ENCODE peak calls at places on chromosomes 7 and 10, in nine cellular contexts. One of them, this sample, is unnamed.

GRCh38 chr7:71491331-71491730 is 359.4 kb downstream of the GALNT17 start:
- DNase-seq in AG09319: no peak
- DNase-seq in stimulated activated CD8-positive, alpha-beta memory T cell treated with anti-CD3 and anti-CD28 coated beads, Interleukin-7, amount 100 ng/mL, for 1 hour: no peak
- DNase-seq in fibroblast of villous mesenchyme: no peak
- DNase-seq in left ventricle myocardium inferior: no peak
- DNase-seq in GM10248: no peak
- DNase-seq in H7: no peak
- DNase-seq in activated CD4-positive, alpha-beta T cell treated with anti-CD3 and anti-CD28 coated beads, Interleukin-2, amount 50 U/mL, for 24 hours: no peak
- DNase-seq in astrocyte: no peak
- DNase-seq in this sample: no peak

GRCh38 chr7:86720306-86720705 is 76.6 kb downstream of the GRM3 start:
- DNase-seq in activated CD4-positive, alpha-beta T cell treated with anti-CD3 and anti-CD28 coated beads, Interleukin-2, amount 50 U/mL, for 24 hours: no peak
- DNase-seq in astrocyte: no peak
- DNase-seq in left ventricle myocardium inferior: no peak
- DNase-seq in GM10248: no peak
- DNase-seq in H7: no peak
- DNase-seq in AG09319: no peak
- DNase-seq in fibroblast of villous mesenchyme: no peak
- DNase-seq in stimulated activated CD8-positive, alpha-beta memory T cell treated with anti-CD3 and anti-CD28 coated beads, Interleukin-7, amount 100 ng/mL, for 1 hour: no peak
- DNase-seq in this sample: no peak

GRCh38 chr10:63593576-63593975 is 72.4 kb downstream of the REEP3 start:
- DNase-seq in left ventricle myocardium inferior: no peak
- DNase-seq in stimulated activated CD8-positive, alpha-beta memory T cell treated with anti-CD3 and anti-CD28 coated beads, Interleukin-7, amount 100 ng/mL, for 1 hour: no peak
- DNase-seq in fibroblast of villous mesenchyme: no peak
- DNase-seq in GM10248: no peak
- DNase-seq in H7: no peak
- DNase-seq in AG09319: no peak
- DNase-seq in astrocyte: peak
- DNase-seq in activated CD4-positive, alpha-beta T cell treated with anti-CD3 and anti-CD28 coated beads, Interleukin-2, amount 50 U/mL, for 24 hours: no peak
- DNase-seq in this sample: no peak

GRCh38 chr10:58451490-58451889 is 61.2 kb upstream of the BICC1 start:
- DNase-seq in astrocyte: no peak
- DNase-seq in stimulated activated CD8-positive, alpha-beta memory T cell treated with anti-CD3 and anti-CD28 coated beads, Interleukin-7, amount 100 ng/mL, for 1 hour: no peak
- DNase-seq in AG09319: no peak
- DNase-seq in GM10248: no peak
- DNase-seq in H7: no peak
- DNase-seq in fibroblast of villous mesenchyme: no peak
- DNase-seq in activated CD4-positive, alpha-beta T cell treated with anti-CD3 and anti-CD28 coated beads, Interleukin-2, amount 50 U/mL, for 24 hours: no peak
- DNase-seq in left ventricle myocardium inferior: no peak
- DNase-seq in this sample: no peak

GRCh38 chr7:105389090-105389650 is 449 bp upstream of the SRPK2 start:
- DNase-seq in H7: no peak
- DNase-seq in activated CD4-positive, alpha-beta T cell treated with anti-CD3 and anti-CD28 coated beads, Interleukin-2, amount 50 U/mL, for 24 hours: peak
- DNase-seq in left ventricle myocardium inferior: peak
- DNase-seq in astrocyte: peak
- DNase-seq in AG09319: no peak
- DNase-seq in fibroblast of villous mesenchyme: peak
- DNase-seq in GM10248: no peak
- DNase-seq in stimulated activated CD8-positive, alpha-beta memory T cell treated with anti-CD3 and anti-CD28 coated beads, Interleukin-7, amount 100 ng/mL, for 1 hour: no peak
- DNase-seq in this sample: peak

GRCh38 chr7:114426824-114427223 is 12.2 kb downstream of the FOXP2 start:
- DNase-seq in GM10248: no peak
- DNase-seq in astrocyte: no peak
- DNase-seq in AG09319: no peak
- DNase-seq in left ventricle myocardium inferior: no peak
- DNase-seq in H7: no peak
- DNase-seq in activated CD4-positive, alpha-beta T cell treated with anti-CD3 and anti-CD28 coated beads, Interleukin-2, amount 50 U/mL, for 24 hours: no peak
- DNase-seq in fibroblast of villous mesenchyme: peak
- DNase-seq in stimulated activated CD8-positive, alpha-beta memory T cell treated with anti-CD3 and anti-CD28 coated beads, Interleukin-7, amount 100 ng/mL, for 1 hour: no peak
- DNase-seq in this sample: no peak

GRCh38 chr10:79488303-79488702 is 24.0 kb upstream of the EIF5AL1 start:
- DNase-seq in activated CD4-positive, alpha-beta T cell treated with anti-CD3 and anti-CD28 coated beads, Interleukin-2, amount 50 U/mL, for 24 hours: no peak
- DNase-seq in fibroblast of villous mesenchyme: peak
- DNase-seq in AG09319: peak
- DNase-seq in H7: no peak
- DNase-seq in GM10248: no peak
- DNase-seq in stimulated activated CD8-positive, alpha-beta memory T cell treated with anti-CD3 and anti-CD28 coated beads, Interleukin-7, amount 100 ng/mL, for 1 hour: no peak
- DNase-seq in astrocyte: peak
- DNase-seq in left ventricle myocardium inferior: peak
- DNase-seq in this sample: peak

GRCh38 chr10:70699659-70700174 is 27.4 kb downstream of the ADAMTS14 start:
- DNase-seq in GM10248: no peak
- DNase-seq in fibroblast of villous mesenchyme: no peak
- DNase-seq in H7: peak
- DNase-seq in astrocyte: no peak
- DNase-seq in stimulated activated CD8-positive, alpha-beta memory T cell treated with anti-CD3 and anti-CD28 coated beads, Interleukin-7, amount 100 ng/mL, for 1 hour: no peak
- DNase-seq in activated CD4-positive, alpha-beta T cell treated with anti-CD3 and anti-CD28 coated beads, Interleukin-2, amount 50 U/mL, for 24 hours: no peak
- DNase-seq in AG09319: no peak
- DNase-seq in left ventricle myocardium inferior: no peak
- DNase-seq in this sample: no peak

GRCh38 chr10:72784551-72785421 is 92.8 kb downstream of the MCU start:
- DNase-seq in GM10248: no peak
- DNase-seq in astrocyte: peak
- DNase-seq in AG09319: peak
- DNase-seq in left ventricle myocardium inferior: peak
- DNase-seq in H7: peak
- DNase-seq in stimulated activated CD8-positive, alpha-beta memory T cell treated with anti-CD3 and anti-CD28 coated beads, Interleukin-7, amount 100 ng/mL, for 1 hour: no peak
- DNase-seq in fibroblast of villous mesenchyme: peak
- DNase-seq in activated CD4-positive, alpha-beta T cell treated with anti-CD3 and anti-CD28 coated beads, Interleukin-2, amount 50 U/mL, for 24 hours: no peak
- DNase-seq in this sample: peak

GRCh38 chr10:71746344-71747037 is 26.8 kb downstream of the VSIR start:
- DNase-seq in left ventricle myocardium inferior: peak
- DNase-seq in activated CD4-positive, alpha-beta T cell treated with anti-CD3 and anti-CD28 coated beads, Interleukin-2, amount 50 U/mL, for 24 hours: no peak
- DNase-seq in H7: peak
- DNase-seq in astrocyte: no peak
- DNase-seq in GM10248: no peak
- DNase-seq in AG09319: no peak
- DNase-seq in stimulated activated CD8-positive, alpha-beta memory T cell treated with anti-CD3 and anti-CD28 coated beads, Interleukin-7, amount 100 ng/mL, for 1 hour: no peak
- DNase-seq in fibroblast of villous mesenchyme: no peak
- DNase-seq in this sample: no peak

GRCh38 chr7:149104214-149104613 is 13.7 kb upstream of the ZNF786 start:
- DNase-seq in GM10248: no peak
- DNase-seq in left ventricle myocardium inferior: no peak
- DNase-seq in H7: no peak
- DNase-seq in stimulated activated CD8-positive, alpha-beta memory T cell treated with anti-CD3 and anti-CD28 coated beads, Interleukin-7, amount 100 ng/mL, for 1 hour: no peak
- DNase-seq in activated CD4-positive, alpha-beta T cell treated with anti-CD3 and anti-CD28 coated beads, Interleukin-2, amount 50 U/mL, for 24 hours: no peak
- DNase-seq in fibroblast of villous mesenchyme: no peak
- DNase-seq in astrocyte: no peak
- DNase-seq in AG09319: no peak
- DNase-seq in this sample: no peak

GRCh38 chr7:101527844-101528667 is 101.0 kb downstream of the MYL10 start:
- DNase-seq in astrocyte: peak
- DNase-seq in stimulated activated CD8-positive, alpha-beta memory T cell treated with anti-CD3 and anti-CD28 coated beads, Interleukin-7, amount 100 ng/mL, for 1 hour: no peak
- DNase-seq in H7: no peak
- DNase-seq in fibroblast of villous mesenchyme: no peak
- DNase-seq in left ventricle myocardium inferior: peak
- DNase-seq in AG09319: no peak
- DNase-seq in activated CD4-positive, alpha-beta T cell treated with anti-CD3 and anti-CD28 coated beads, Interleukin-2, amount 50 U/mL, for 24 hours: no peak
- DNase-seq in GM10248: no peak
- DNase-seq in this sample: no peak

GRCh38 chr10:99754670-99755069 is 22.6 kb downstream of the CUTC start:
- DNase-seq in stimulated activated CD8-positive, alpha-beta memory T cell treated with anti-CD3 and anti-CD28 coated beads, Interleukin-7, amount 100 ng/mL, for 1 hour: no peak
- DNase-seq in AG09319: no peak
- DNase-seq in astrocyte: no peak
- DNase-seq in H7: no peak
- DNase-seq in activated CD4-positive, alpha-beta T cell treated with anti-CD3 and anti-CD28 coated beads, Interleukin-2, amount 50 U/mL, for 24 hours: no peak
- DNase-seq in GM10248: no peak
- DNase-seq in fibroblast of villous mesenchyme: peak
- DNase-seq in left ventricle myocardium inferior: no peak
- DNase-seq in this sample: no peak

GRCh38 chr10:21482821-21483220 is 42.7 kb downstream of the SKIDA1 start:
- DNase-seq in astrocyte: no peak
- DNase-seq in H7: no peak
- DNase-seq in stimulated activated CD8-positive, alpha-beta memory T cell treated with anti-CD3 and anti-CD28 coated beads, Interleukin-7, amount 100 ng/mL, for 1 hour: no peak
- DNase-seq in fibroblast of villous mesenchyme: no peak
- DNase-seq in GM10248: peak
- DNase-seq in AG09319: no peak
- DNase-seq in activated CD4-positive, alpha-beta T cell treated with anti-CD3 and anti-CD28 coated beads, Interleukin-2, amount 50 U/mL, for 24 hours: no peak
- DNase-seq in left ventricle myocardium inferior: no peak
- DNase-seq in this sample: no peak

GRCh38 chr7:36904802-36905201 is 180.5 kb upstream of the AOAH start:
- DNase-seq in activated CD4-positive, alpha-beta T cell treated with anti-CD3 and anti-CD28 coated beads, Interleukin-2, amount 50 U/mL, for 24 hours: no peak
- DNase-seq in GM10248: no peak
- DNase-seq in left ventricle myocardium inferior: no peak
- DNase-seq in fibroblast of villous mesenchyme: no peak
- DNase-seq in AG09319: no peak
- DNase-seq in H7: no peak
- DNase-seq in stimulated activated CD8-positive, alpha-beta memory T cell treated with anti-CD3 and anti-CD28 coated beads, Interleukin-7, amount 100 ng/mL, for 1 hour: no peak
- DNase-seq in astrocyte: no peak
- DNase-seq in this sample: no peak

GRCh38 chr10:110040767-110041478 is 33.1 kb downstream of the ADD3 start:
- DNase-seq in left ventricle myocardium inferior: no peak
- DNase-seq in astrocyte: peak
- DNase-seq in AG09319: no peak
- DNase-seq in stimulated activated CD8-positive, alpha-beta memory T cell treated with anti-CD3 and anti-CD28 coated beads, Interleukin-7, amount 100 ng/mL, for 1 hour: no peak
- DNase-seq in fibroblast of villous mesenchyme: no peak
- DNase-seq in H7: no peak
- DNase-seq in activated CD4-positive, alpha-beta T cell treated with anti-CD3 and anti-CD28 coated beads, Interleukin-2, amount 50 U/mL, for 24 hours: no peak
- DNase-seq in GM10248: no peak
- DNase-seq in this sample: no peak

GRCh38 chr7:158348446-158348845 is 239.2 kb downstream of the PTPRN2 start:
- DNase-seq in GM10248: no peak
- DNase-seq in left ventricle myocardium inferior: no peak
- DNase-seq in H7: no peak
- DNase-seq in AG09319: no peak
- DNase-seq in stimulated activated CD8-positive, alpha-beta memory T cell treated with anti-CD3 and anti-CD28 coated beads, Interleukin-7, amount 100 ng/mL, for 1 hour: no peak
- DNase-seq in astrocyte: no peak
- DNase-seq in activated CD4-positive, alpha-beta T cell treated with anti-CD3 and anti-CD28 coated beads, Interleukin-2, amount 50 U/mL, for 24 hours: no peak
- DNase-seq in fibroblast of villous mesenchyme: no peak
- DNase-seq in this sample: no peak

GRCh38 chr10:18140957-18141888 is 999 bp downstream of the CACNB2 start:
- DNase-seq in left ventricle myocardium inferior: no peak
- DNase-seq in H7: peak
- DNase-seq in stimulated activated CD8-positive, alpha-beta memory T cell treated with anti-CD3 and anti-CD28 coated beads, Interleukin-7, amount 100 ng/mL, for 1 hour: no peak
- DNase-seq in activated CD4-positive, alpha-beta T cell treated with anti-CD3 and anti-CD28 coated beads, Interleukin-2, amount 50 U/mL, for 24 hours: no peak
- DNase-seq in astrocyte: no peak
- DNase-seq in AG09319: no peak
- DNase-seq in GM10248: no peak
- DNase-seq in fibroblast of villous mesenchyme: no peak
- DNase-seq in this sample: no peak

GRCh38 chr10:4219901-4220300 is 434.9 kb upstream of the KLF6 start:
- DNase-seq in astrocyte: no peak
- DNase-seq in GM10248: no peak
- DNase-seq in left ventricle myocardium inferior: no peak
- DNase-seq in H7: no peak
- DNase-seq in fibroblast of villous mesenchyme: no peak
- DNase-seq in stimulated activated CD8-positive, alpha-beta memory T cell treated with anti-CD3 and anti-CD28 coated beads, Interleukin-7, amount 100 ng/mL, for 1 hour: no peak
- DNase-seq in activated CD4-positive, alpha-beta T cell treated with anti-CD3 and anti-CD28 coated beads, Interleukin-2, amount 50 U/mL, for 24 hours: no peak
- DNase-seq in AG09319: no peak
- DNase-seq in this sample: no peak

GRCh38 chr10:10985361-10985760 is 32.3 kb upstream of the CELF2 start:
- DNase-seq in fibroblast of villous mesenchyme: no peak
- DNase-seq in AG09319: no peak
- DNase-seq in left ventricle myocardium inferior: no peak
- DNase-seq in astrocyte: no peak
- DNase-seq in GM10248: no peak
- DNase-seq in stimulated activated CD8-positive, alpha-beta memory T cell treated with anti-CD3 and anti-CD28 coated beads, Interleukin-7, amount 100 ng/mL, for 1 hour: no peak
- DNase-seq in activated CD4-positive, alpha-beta T cell treated with anti-CD3 and anti-CD28 coated beads, Interleukin-2, amount 50 U/mL, for 24 hours: no peak
- DNase-seq in H7: no peak
- DNase-seq in this sample: no peak

GRCh38 chr7:11753441-11753840 is 78.6 kb downstream of the THSD7A start:
- DNase-seq in fibroblast of villous mesenchyme: no peak
- DNase-seq in activated CD4-positive, alpha-beta T cell treated with anti-CD3 and anti-CD28 coated beads, Interleukin-2, amount 50 U/mL, for 24 hours: no peak
- DNase-seq in stimulated activated CD8-positive, alpha-beta memory T cell treated with anti-CD3 and anti-CD28 coated beads, Interleukin-7, amount 100 ng/mL, for 1 hour: no peak
- DNase-seq in AG09319: no peak
- DNase-seq in astrocyte: no peak
- DNase-seq in GM10248: no peak
- DNase-seq in left ventricle myocardium inferior: no peak
- DNase-seq in H7: no peak
- DNase-seq in this sample: no peak

GRCh38 chr10:113992601-113993011 is 51.1 kb upstream of the ADRB1 start:
- DNase-seq in left ventricle myocardium inferior: no peak
- DNase-seq in GM10248: no peak
- DNase-seq in astrocyte: no peak
- DNase-seq in fibroblast of villous mesenchyme: no peak
- DNase-seq in H7: no peak
- DNase-seq in stimulated activated CD8-positive, alpha-beta memory T cell treated with anti-CD3 and anti-CD28 coated beads, Interleukin-7, amount 100 ng/mL, for 1 hour: no peak
- DNase-seq in AG09319: no peak
- DNase-seq in activated CD4-positive, alpha-beta T cell treated with anti-CD3 and anti-CD28 coated beads, Interleukin-2, amount 50 U/mL, for 24 hours: no peak
- DNase-seq in this sample: peak

GRCh38 chr10:71771821-71772617 is 1.3 kb downstream of the VSIR start:
- DNase-seq in AG09319: no peak
- DNase-seq in left ventricle myocardium inferior: peak
- DNase-seq in astrocyte: peak
- DNase-seq in activated CD4-positive, alpha-beta T cell treated with anti-CD3 and anti-CD28 coated beads, Interleukin-2, amount 50 U/mL, for 24 hours: no peak
- DNase-seq in H7: no peak
- DNase-seq in fibroblast of villous mesenchyme: peak
- DNase-seq in stimulated activated CD8-positive, alpha-beta memory T cell treated with anti-CD3 and anti-CD28 coated beads, Interleukin-7, amount 100 ng/mL, for 1 hour: no peak
- DNase-seq in GM10248: no peak
- DNase-seq in this sample: peak

GRCh38 chr10:85891471-85891870 is 475.1 kb downstream of the GRID1 start:
- DNase-seq in GM10248: no peak
- DNase-seq in astrocyte: no peak
- DNase-seq in left ventricle myocardium inferior: no peak
- DNase-seq in activated CD4-positive, alpha-beta T cell treated with anti-CD3 and anti-CD28 coated beads, Interleukin-2, amount 50 U/mL, for 24 hours: no peak
- DNase-seq in stimulated activated CD8-positive, alpha-beta memory T cell treated with anti-CD3 and anti-CD28 coated beads, Interleukin-7, amount 100 ng/mL, for 1 hour: no peak
- DNase-seq in fibroblast of villous mesenchyme: no peak
- DNase-seq in H7: peak
- DNase-seq in AG09319: no peak
- DNase-seq in this sample: no peak

GRCh38 chr7:150845471-150845870 is 6.8 kb upstream of the AOC1 start:
- DNase-seq in activated CD4-positive, alpha-beta T cell treated with anti-CD3 and anti-CD28 coated beads, Interleukin-2, amount 50 U/mL, for 24 hours: no peak
- DNase-seq in GM10248: no peak
- DNase-seq in fibroblast of villous mesenchyme: no peak
- DNase-seq in left ventricle myocardium inferior: peak
- DNase-seq in AG09319: no peak
- DNase-seq in stimulated activated CD8-positive, alpha-beta memory T cell treated with anti-CD3 and anti-CD28 coated beads, Interleukin-7, amount 100 ng/mL, for 1 hour: no peak
- DNase-seq in astrocyte: no peak
- DNase-seq in H7: no peak
- DNase-seq in this sample: peak

GRCh38 chr10:9709849-9710248 is 1307.8 kb upstream of the CELF2 start:
- DNase-seq in left ventricle myocardium inferior: no peak
- DNase-seq in fibroblast of villous mesenchyme: no peak
- DNase-seq in H7: no peak
- DNase-seq in activated CD4-positive, alpha-beta T cell treated with anti-CD3 and anti-CD28 coated beads, Interleukin-2, amount 50 U/mL, for 24 hours: no peak
- DNase-seq in AG09319: no peak
- DNase-seq in GM10248: no peak
- DNase-seq in stimulated activated CD8-positive, alpha-beta memory T cell treated with anti-CD3 and anti-CD28 coated beads, Interleukin-7, amount 100 ng/mL, for 1 hour: no peak
- DNase-seq in astrocyte: peak
- DNase-seq in this sample: no peak

GRCh38 chr7:158309844-158310763 is 277.5 kb downstream of the PTPRN2 start:
- DNase-seq in astrocyte: no peak
- DNase-seq in stimulated activated CD8-positive, alpha-beta memory T cell treated with anti-CD3 and anti-CD28 coated beads, Interleukin-7, amount 100 ng/mL, for 1 hour: no peak
- DNase-seq in activated CD4-positive, alpha-beta T cell treated with anti-CD3 and anti-CD28 coated beads, Interleukin-2, amount 50 U/mL, for 24 hours: no peak
- DNase-seq in H7: peak
- DNase-seq in fibroblast of villous mesenchyme: no peak
- DNase-seq in GM10248: no peak
- DNase-seq in AG09319: no peak
- DNase-seq in left ventricle myocardium inferior: no peak
- DNase-seq in this sample: no peak

GRCh38 chr10:6348091-6348862 is 145.5 kb downstream of the PFKFB3 start:
- DNase-seq in GM10248: peak
- DNase-seq in activated CD4-positive, alpha-beta T cell treated with anti-CD3 and anti-CD28 coated beads, Interleukin-2, amount 50 U/mL, for 24 hours: peak
- DNase-seq in AG09319: no peak
- DNase-seq in astrocyte: peak
- DNase-seq in fibroblast of villous mesenchyme: peak
- DNase-seq in stimulated activated CD8-positive, alpha-beta memory T cell treated with anti-CD3 and anti-CD28 coated beads, Interleukin-7, amount 100 ng/mL, for 1 hour: peak
- DNase-seq in H7: no peak
- DNase-seq in left ventricle myocardium inferior: peak
- DNase-seq in this sample: peak

GRCh38 chr10:33306126-33306525 is 28.3 kb downstream of the NRP1 start:
- DNase-seq in astrocyte: peak
- DNase-seq in stimulated activated CD8-positive, alpha-beta memory T cell treated with anti-CD3 and anti-CD28 coated beads, Interleukin-7, amount 100 ng/mL, for 1 hour: no peak
- DNase-seq in left ventricle myocardium inferior: no peak
- DNase-seq in H7: no peak
- DNase-seq in GM10248: no peak
- DNase-seq in activated CD4-positive, alpha-beta T cell treated with anti-CD3 and anti-CD28 coated beads, Interleukin-2, amount 50 U/mL, for 24 hours: no peak
- DNase-seq in AG09319: no peak
- DNase-seq in fibroblast of villous mesenchyme: peak
- DNase-seq in this sample: no peak